ENCODE peak calls at places on chromosome 17, in seven cellular contexts. H, X, P, M, Z, N and V are unnamed samples.
A peak's percentile ranks its signal among the peaks of the same experiment; 100 is the strongest.

GRCh38 chr17:62194401-62194800 is 129.3 kb upstream of the MED13 start:
- DNase-seq in H (no peak), X (no peak), P (no peak), M (no peak), Z (no peak), N (no peak), V (no peak)

GRCh38 chr17:67441052-67441738 is 64.1 kb downstream of the PITPNC1 start:
- DNase-seq in H (peak; percentile 88), X (no peak), P (no peak), M (no peak), Z (peak; percentile 52), N (no peak), V (peak; percentile 93)

GRCh38 chr17:36095992-36096391 is 6.0 kb upstream of the CCL3 start:
- DNase-seq in H (no peak), X (no peak), P (no peak), M (no peak), Z (no peak), N (no peak), V (no peak)

GRCh38 chr17:68125471-68125870 is 89.9 kb downstream of the KPNA2 start:
- DNase-seq in H (no peak), X (no peak), P (no peak), M (no peak), Z (no peak), N (no peak), V (no peak)

GRCh38 chr17:17942846-17943245 is 29.4 kb downstream of the TOM1L2 start:
- DNase-seq in H (peak; percentile 62), X (no peak), P (no peak), M (no peak), Z (no peak), N (no peak), V (no peak)

GRCh38 chr17:18184143-18185007 is 747 bp downstream of the ALKBH5 start:
- DNase-seq in H (peak; percentile 55), X (peak; percentile 44), P (peak; percentile 56), M (peak; percentile 19), Z (peak; percentile 54), N (peak; percentile 61), V (no peak)

GRCh38 chr17:67266496-67266895 is 21.5 kb upstream of the HELZ start:
- DNase-seq in H (no peak), X (no peak), P (no peak), M (no peak), Z (no peak), N (no peak), V (no peak)

GRCh38 chr17:4908301-4908700 is 5.4 kb upstream of the CHRNE start:
- DNase-seq in H (no peak), X (no peak), P (no peak), M (no peak), Z (no peak), N (peak; percentile 57), V (no peak)

GRCh38 chr17:72407336-72408121 is 286.7 kb downstream of the SOX9 start:
- DNase-seq in H (peak; percentile 99), X (peak; percentile 40), P (peak; percentile 81), M (no peak), Z (peak; percentile 77), N (no peak), V (no peak)

GRCh38 chr17:68701046-68701445 is 99.9 kb upstream of the FAM20A start:
- DNase-seq in H (peak; percentile 23), X (no peak), P (no peak), M (no peak), Z (no peak), N (no peak), V (no peak)

GRCh38 chr17:4609761-4610160 is 25.4 kb downstream of the SMTNL2 start:
- DNase-seq in H (no peak), X (no peak), P (no peak), M (no peak), Z (no peak), N (no peak), V (no peak)

GRCh38 chr17:76459674-76460073 is 6.7 kb upstream of the UBE2O start:
- DNase-seq in H (no peak), X (no peak), P (no peak), M (no peak), Z (no peak), N (no peak), V (no peak)

GRCh38 chr17:31882571-31882970 is 18.9 kb downstream of the UTP6 start:
- DNase-seq in H (no peak), X (no peak), P (no peak), M (no peak), Z (no peak), N (no peak), V (no peak)

GRCh38 chr17:78014651-78015050 is 56.1 kb downstream of the TNRC6C start:
- DNase-seq in H (no peak), X (no peak), P (no peak), M (no peak), Z (no peak), N (no peak), V (no peak)

GRCh38 chr17:77634710-77635109 is 323.8 kb upstream of the TNRC6C start:
- DNase-seq in H (no peak), X (no peak), P (no peak), M (no peak), Z (no peak), N (no peak), V (no peak)

GRCh38 chr17:77725851-77726250 is 232.7 kb upstream of the TNRC6C start:
- DNase-seq in H (no peak), X (no peak), P (no peak), M (no peak), Z (no peak), N (no peak), V (peak; percentile 70)

GRCh38 chr17:37737081-37737480 is 7.8 kb downstream of the HNF1B start:
- DNase-seq in H (no peak), X (no peak), P (no peak), M (no peak), Z (no peak), N (no peak), V (no peak)

GRCh38 chr17:11997147-11997971 is at the start of gene ZNF18:
- DNase-seq in H (peak; percentile 90), X (peak; percentile 98), P (peak; percentile 98), M (peak; percentile 91), Z (peak; percentile 96), N (peak; percentile 98), V (peak; percentile 99)

GRCh38 chr17:18002171-18002570 is 29.5 kb downstream of the DRC3 start:
- DNase-seq in H (peak; percentile 28), X (no peak), P (no peak), M (no peak), Z (no peak), N (no peak), V (no peak)

GRCh38 chr17:66466933-66467367 is 164.5 kb downstream of the PRKCA start:
- DNase-seq in H (peak; percentile 100), X (no peak), P (no peak), M (no peak), Z (peak; percentile 60), N (no peak), V (no peak)

GRCh38 chr17:35947156-35947585 is 3.7 kb upstream of the LYZL6 start:
- DNase-seq in H (peak; percentile 21), X (peak; percentile 36), P (peak; percentile 41), M (no peak), Z (peak; percentile 46), N (peak; percentile 37), V (no peak)

GRCh38 chr17:33522623-33523022 is 229.5 kb upstream of the ASIC2 start:
- DNase-seq in H (no peak), X (no peak), P (no peak), M (no peak), Z (no peak), N (no peak), V (no peak)

GRCh38 chr17:77281024-77281903 is 140.5 kb downstream of the SEC14L1 start:
- DNase-seq in H (peak; percentile 29), X (peak; percentile 38), P (peak; percentile 74), M (no peak), Z (peak; percentile 44), N (peak; percentile 79), V (no peak)

GRCh38 chr17:46930083-46930482 is 7.1 kb downstream of the GOSR2 start:
- DNase-seq in H (no peak), X (no peak), P (no peak), M (no peak), Z (no peak), N (no peak), V (no peak)

DNA sequence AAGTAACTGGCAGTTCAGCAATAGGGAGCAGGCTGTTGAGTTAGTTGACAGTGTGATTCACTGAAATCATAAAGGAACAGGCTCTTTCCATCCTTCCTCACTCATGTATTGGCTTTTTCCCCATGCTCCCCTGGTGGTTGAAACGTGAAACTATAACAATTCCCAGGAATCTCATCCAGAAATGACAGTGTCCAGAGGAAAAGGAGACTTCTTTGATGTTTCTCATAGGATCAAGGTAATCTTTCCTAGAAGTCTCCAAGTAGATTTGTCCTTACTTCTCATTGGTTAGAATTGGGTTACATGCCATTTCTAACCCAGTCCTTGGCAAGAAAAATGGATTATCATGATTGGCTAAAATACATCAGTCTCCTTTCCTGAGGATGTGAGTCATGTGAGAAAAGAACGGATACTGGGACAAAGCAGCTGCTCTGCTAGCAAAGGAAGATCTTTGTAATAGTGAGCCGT is 14.4 kb downstream of the TTC19 start:
- DNase-seq in H (peak; percentile 91), X (no peak), P (no peak), M (no peak), Z (no peak), N (no peak), V (no peak)
- TF ChIP-seq POLR2A in H (no peak), X (no peak), P (no peak), M (no peak), Z (no peak), N (no peak), V (no peak)

GRCh38 chr17:81993726-81994592 is 16.5 kb downstream of the ASPSCR1 start:
- DNase-seq in H (no peak), X (no peak), P (no peak), M (no peak), Z (no peak), N (no peak), V (no peak)
- H3K27ac ChIP-seq in H (no peak overlapping the region), X (no peak overlapping the region), P (no peak overlapping the region), M (peak overlapping the region; percentile 69), Z (no peak overlapping the region), N (no peak overlapping the region), V (no peak overlapping the region)

DNA sequence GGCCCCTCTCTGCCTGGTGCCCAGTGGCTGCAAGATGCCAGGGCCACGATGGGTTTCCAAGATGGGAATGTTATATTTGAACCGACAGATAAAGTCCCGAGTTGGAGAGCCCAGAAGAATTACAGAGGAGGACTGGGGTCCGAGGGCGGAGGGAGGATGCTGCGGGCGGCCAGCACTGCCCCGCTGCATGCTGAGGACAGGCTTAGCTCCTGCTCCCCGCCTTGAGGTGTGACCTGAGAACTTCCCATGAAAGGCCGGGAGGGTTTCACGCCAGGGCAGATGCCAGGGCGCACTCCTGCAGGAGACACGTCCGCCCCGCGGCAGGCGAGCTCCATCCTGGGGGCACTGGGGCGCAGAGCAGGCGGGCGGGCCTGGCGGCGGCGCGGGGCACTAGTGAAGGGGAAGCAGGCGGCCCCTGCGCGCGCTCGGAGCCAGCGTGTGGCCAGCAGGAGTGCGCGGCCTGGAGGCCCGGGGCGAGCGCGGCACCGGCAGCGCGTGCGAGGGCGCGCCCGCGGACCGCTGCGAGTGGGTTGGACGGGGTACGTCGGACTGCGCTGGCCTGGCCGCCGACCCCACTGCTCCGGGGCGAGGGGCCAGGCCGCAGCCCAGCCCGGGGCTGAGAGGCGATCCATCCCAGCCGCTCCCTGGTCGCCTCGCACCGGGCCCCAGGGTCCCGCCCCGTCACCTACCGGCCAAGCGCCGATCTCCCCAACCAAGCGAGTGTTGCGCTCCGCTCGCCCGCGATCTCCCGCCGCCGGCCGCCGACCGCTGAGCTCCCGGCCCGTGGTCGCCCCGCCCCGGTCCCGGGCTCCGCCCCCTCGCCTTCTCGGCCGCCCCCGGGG is at the start of gene MAP3K14:
- DNase-seq in H (peak; percentile 64), X (peak; percentile 73), P (peak; percentile 75), M (peak; percentile 54), Z (peak; percentile 71), N (peak; percentile 79), V (no peak)
- TF ChIP-seq CTCF in H (peak; percentile 24), X (peak; percentile 12), P (no peak), M (no peak), Z (peak; percentile 30), N (no peak), V (no peak)

GRCh38 chr17:80036715-80037477 is 454 bp downstream of the CCDC40 start:
- DNase-seq in H (no peak), X (peak; percentile 49), P (no peak), M (no peak), Z (peak; percentile 51), N (no peak), V (no peak)
- TF ChIP-seq POLR2A in H (peak; percentile 17), X (no peak), P (no peak), M (no peak), Z (no peak), N (no peak), V (no peak)